ENCODE peak calls at places on chromosome 2, in ten cellular contexts. One of them, this sample, is unnamed.

GRCh38 chr2:105744091-105744908 is 412 bp upstream of the NCK2 start:
- DNase-seq in stimulated activated CD8-positive, alpha-beta memory T cell treated with anti-CD3 and anti-CD28 coated beads, Interleukin-2, amount 100 ng/mL, for 48 hours: peak; percentile 55
- DNase-seq in activated T-helper 1 cell treated with Interleukin-2 at 50 U/mL for 16 hours: peak; percentile 59
- DNase-seq in GM23338: peak; percentile 72
- DNase-seq in H7: peak; percentile 94
- DNase-seq in Peyer's patch: peak; percentile 61
- DNase-seq in epithelial cell of esophagus: peak; percentile 61
- DNase-seq in cardiac fibroblast: peak; percentile 40
- DNase-seq in Calu3: peak; percentile 72
- DNase-seq in HCT116: no peak
- DNase-seq in this sample: peak; percentile 78

GRCh38 chr2:110948027-110948687 is 172.6 kb upstream of the BCL2L11 start:
- DNase-seq in H7: no peak
- DNase-seq in Peyer's patch: no peak
- DNase-seq in stimulated activated CD8-positive, alpha-beta memory T cell treated with anti-CD3 and anti-CD28 coated beads, Interleukin-2, amount 100 ng/mL, for 48 hours: no peak
- DNase-seq in Calu3: no peak
- DNase-seq in cardiac fibroblast: peak; percentile 36
- DNase-seq in HCT116: no peak
- DNase-seq in activated T-helper 1 cell treated with Interleukin-2 at 50 U/mL for 16 hours: no peak
- DNase-seq in GM23338: no peak
- DNase-seq in epithelial cell of esophagus: no peak
- DNase-seq in this sample: no peak

GRCh38 chr2:75464348-75464946 is 96.3 kb downstream of the EVA1A start:
- DNase-seq in epithelial cell of esophagus: peak; percentile 49
- DNase-seq in Calu3: no peak
- DNase-seq in H7: no peak
- DNase-seq in HCT116: peak; percentile 3
- DNase-seq in stimulated activated CD8-positive, alpha-beta memory T cell treated with anti-CD3 and anti-CD28 coated beads, Interleukin-2, amount 100 ng/mL, for 48 hours: no peak
- DNase-seq in Peyer's patch: no peak
- DNase-seq in activated T-helper 1 cell treated with Interleukin-2 at 50 U/mL for 16 hours: no peak
- DNase-seq in GM23338: no peak
- DNase-seq in cardiac fibroblast: peak; percentile 62
- DNase-seq in this sample: no peak

GRCh38 chr2:102059151-102059550 is 67.4 kb downstream of the IL1R2 start:
- DNase-seq in Peyer's patch: no peak
- DNase-seq in HCT116: no peak
- DNase-seq in cardiac fibroblast: no peak
- DNase-seq in GM23338: no peak
- DNase-seq in Calu3: no peak
- DNase-seq in activated T-helper 1 cell treated with Interleukin-2 at 50 U/mL for 16 hours: no peak
- DNase-seq in epithelial cell of esophagus: no peak
- DNase-seq in H7: no peak
- DNase-seq in stimulated activated CD8-positive, alpha-beta memory T cell treated with anti-CD3 and anti-CD28 coated beads, Interleukin-2, amount 100 ng/mL, for 48 hours: no peak
- DNase-seq in this sample: no peak

GRCh38 chr2:239469101-239469960 is 68.5 kb upstream of the HDAC4 start:
- DNase-seq in stimulated activated CD8-positive, alpha-beta memory T cell treated with anti-CD3 and anti-CD28 coated beads, Interleukin-2, amount 100 ng/mL, for 48 hours: no peak
- DNase-seq in Peyer's patch: no peak
- DNase-seq in H7: no peak
- DNase-seq in epithelial cell of esophagus: no peak
- DNase-seq in HCT116: no peak
- DNase-seq in GM23338: no peak
- DNase-seq in cardiac fibroblast: no peak
- DNase-seq in activated T-helper 1 cell treated with Interleukin-2 at 50 U/mL for 16 hours: no peak
- DNase-seq in Calu3: no peak
- DNase-seq in this sample: no peak

GRCh38 chr2:27955762-27956161 is 65.2 kb downstream of the BABAM2 start:
- DNase-seq in activated T-helper 1 cell treated with Interleukin-2 at 50 U/mL for 16 hours: no peak
- DNase-seq in HCT116: no peak
- DNase-seq in stimulated activated CD8-positive, alpha-beta memory T cell treated with anti-CD3 and anti-CD28 coated beads, Interleukin-2, amount 100 ng/mL, for 48 hours: no peak
- DNase-seq in H7: no peak
- DNase-seq in Peyer's patch: no peak
- DNase-seq in epithelial cell of esophagus: peak; percentile 46
- DNase-seq in GM23338: no peak
- DNase-seq in cardiac fibroblast: peak; percentile 65
- DNase-seq in Calu3: no peak
- DNase-seq in this sample: no peak

GRCh38 chr2:74499269-74499939 is at the start of gene LBX2:
- DNase-seq in epithelial cell of esophagus: no peak
- DNase-seq in Calu3: no peak
- DNase-seq in activated T-helper 1 cell treated with Interleukin-2 at 50 U/mL for 16 hours: no peak
- DNase-seq in Peyer's patch: no peak
- DNase-seq in cardiac fibroblast: peak; percentile 35
- DNase-seq in HCT116: no peak
- DNase-seq in GM23338: peak; percentile 57
- DNase-seq in stimulated activated CD8-positive, alpha-beta memory T cell treated with anti-CD3 and anti-CD28 coated beads, Interleukin-2, amount 100 ng/mL, for 48 hours: no peak
- DNase-seq in H7: peak; percentile 89
- DNase-seq in this sample: no peak

GRCh38 chr2:53821810-53822209 is 35.0 kb downstream of the ERLEC1 start:
- DNase-seq in epithelial cell of esophagus: no peak
- DNase-seq in stimulated activated CD8-positive, alpha-beta memory T cell treated with anti-CD3 and anti-CD28 coated beads, Interleukin-2, amount 100 ng/mL, for 48 hours: no peak
- DNase-seq in Calu3: no peak
- DNase-seq in HCT116: no peak
- DNase-seq in GM23338: no peak
- DNase-seq in cardiac fibroblast: no peak
- DNase-seq in H7: no peak
- DNase-seq in activated T-helper 1 cell treated with Interleukin-2 at 50 U/mL for 16 hours: no peak
- DNase-seq in Peyer's patch: no peak
- DNase-seq in this sample: no peak

GRCh38 chr2:28952806-28953190 is 28.3 kb upstream of the TOGARAM2 start:
- DNase-seq in Calu3: peak; percentile 21
- DNase-seq in HCT116: no peak
- DNase-seq in activated T-helper 1 cell treated with Interleukin-2 at 50 U/mL for 16 hours: no peak
- DNase-seq in epithelial cell of esophagus: no peak
- DNase-seq in stimulated activated CD8-positive, alpha-beta memory T cell treated with anti-CD3 and anti-CD28 coated beads, Interleukin-2, amount 100 ng/mL, for 48 hours: no peak
- DNase-seq in cardiac fibroblast: no peak
- DNase-seq in Peyer's patch: no peak
- DNase-seq in GM23338: no peak
- DNase-seq in H7: no peak
- DNase-seq in this sample: no peak

GRCh38 chr2:191748528-191749180 is 70.7 kb downstream of the NABP1 start:
- DNase-seq in epithelial cell of esophagus: peak; percentile 9
- DNase-seq in HCT116: no peak
- DNase-seq in stimulated activated CD8-positive, alpha-beta memory T cell treated with anti-CD3 and anti-CD28 coated beads, Interleukin-2, amount 100 ng/mL, for 48 hours: no peak
- DNase-seq in cardiac fibroblast: peak; percentile 29
- DNase-seq in Peyer's patch: no peak
- DNase-seq in GM23338: no peak
- DNase-seq in H7: no peak
- DNase-seq in activated T-helper 1 cell treated with Interleukin-2 at 50 U/mL for 16 hours: no peak
- DNase-seq in Calu3: no peak
- DNase-seq in this sample: no peak

GRCh38 chr2:215288112-215288815 is 23.6 kb upstream of the ATIC start:
- DNase-seq in H7: no peak
- DNase-seq in stimulated activated CD8-positive, alpha-beta memory T cell treated with anti-CD3 and anti-CD28 coated beads, Interleukin-2, amount 100 ng/mL, for 48 hours: no peak
- DNase-seq in Peyer's patch: no peak
- DNase-seq in HCT116: no peak
- DNase-seq in activated T-helper 1 cell treated with Interleukin-2 at 50 U/mL for 16 hours: no peak
- DNase-seq in epithelial cell of esophagus: no peak
- DNase-seq in cardiac fibroblast: no peak
- DNase-seq in GM23338: no peak
- DNase-seq in Calu3: no peak
- DNase-seq in this sample: no peak

GRCh38 chr2:78109272-78109671 is 587.1 kb upstream of the LRRTM4 start:
- DNase-seq in GM23338: no peak
- DNase-seq in Calu3: no peak
- DNase-seq in H7: no peak
- DNase-seq in activated T-helper 1 cell treated with Interleukin-2 at 50 U/mL for 16 hours: no peak
- DNase-seq in stimulated activated CD8-positive, alpha-beta memory T cell treated with anti-CD3 and anti-CD28 coated beads, Interleukin-2, amount 100 ng/mL, for 48 hours: no peak
- DNase-seq in Peyer's patch: no peak
- DNase-seq in cardiac fibroblast: no peak
- DNase-seq in HCT116: no peak
- DNase-seq in epithelial cell of esophagus: no peak
- DNase-seq in this sample: no peak

GRCh38 chr2:57516740-57517340 is 529.8 kb upstream of the VRK2 start:
- DNase-seq in stimulated activated CD8-positive, alpha-beta memory T cell treated with anti-CD3 and anti-CD28 coated beads, Interleukin-2, amount 100 ng/mL, for 48 hours: no peak
- DNase-seq in HCT116: peak; percentile 41
- DNase-seq in activated T-helper 1 cell treated with Interleukin-2 at 50 U/mL for 16 hours: no peak
- DNase-seq in GM23338: peak; percentile 73
- DNase-seq in H7: peak; percentile 4
- DNase-seq in cardiac fibroblast: peak; percentile 71
- DNase-seq in Calu3: no peak
- DNase-seq in Peyer's patch: no peak
- DNase-seq in epithelial cell of esophagus: peak; percentile 51
- DNase-seq in this sample: no peak

This sample was measured in sciatic nerve.